ENCODE peak calls at places on chromosomes 12 and 14, in five cellular contexts. A, B, D, J and E are unnamed samples.
A peak's percentile ranks its signal among the peaks of the same experiment; 100 is the strongest.

GRCh38 chr12:76704693-76705092 is 59.2 kb upstream of the ZDHHC17 start:
- DNase-seq in J (no peak), A (peak; percentile 44), B (no peak), D (no peak), E (no peak)

GRCh38 chr14:100593751-100594624 is 6.8 kb upstream of the BEGAIN start:
- DNase-seq in A (peak; percentile 10), B (no peak), J (no peak), D (no peak), E (peak; percentile 77)

GRCh38 chr14:94673071-94673470 is 60.9 kb downstream of the SERPINA3 start:
- DNase-seq in J (no peak), A (no peak), D (no peak), B (no peak), E (no peak)

GRCh38 chr12:110355080-110355479 is 48.4 kb downstream of the ANAPC7 start:
- DNase-seq in A (peak; percentile 46), D (no peak), B (peak; percentile 10), J (no peak), E (no peak)

GRCh38 chr14:92323916-92324818 is 1.2 kb downstream of the SLC24A4 start:
- DNase-seq in A (no peak), D (no peak), J (no peak), B (no peak), E (peak; percentile 71)

GRCh38 chr12:56037161-56037560 is 4.6 kb upstream of the RPS26 start:
- DNase-seq in J (no peak), D (no peak), B (no peak), A (no peak), E (no peak)

GRCh38 chr14:23379331-23380196 is 2.7 kb downstream of the CMTM5 start:
- DNase-seq in D (no peak), A (peak; percentile 67), B (peak; percentile 49), J (no peak), E (peak; percentile 71)

GRCh38 chr14:98692832-98693231 is 579.2 kb downstream of the BCL11B start:
- DNase-seq in J (no peak), A (peak; percentile 45), B (no peak), D (no peak), E (no peak)

GRCh38 chr14:34053666-34054065 is 102.8 kb upstream of the EGLN3 start:
- DNase-seq in D (no peak), J (peak; percentile 45), A (peak; percentile 56), B (no peak), E (no peak)

GRCh38 chr14:96047101-96047500 is 7.9 kb downstream of the C14orf132 start:
- DNase-seq in J (no peak), A (no peak), B (no peak), D (no peak), E (no peak)

GRCh38 chr14:40447032-40447431 is 1014.8 kb upstream of the FBXO33 start:
- DNase-seq in J (no peak), B (no peak), D (no peak), A (peak; percentile 44), E (no peak)

GRCh38 chr12:108949976-108950375 is 70.1 kb downstream of the DAO start:
- DNase-seq in D (no peak), A (no peak), B (no peak), J (no peak), E (no peak)

GRCh38 chr14:76486251-76486743 is 110.4 kb downstream of the ESRRB start:
- DNase-seq in D (no peak), J (no peak), B (no peak), A (no peak), E (no peak)